ENCODE peak calls at places on chromosomes 3 and 15, in six cellular contexts. C is ovary, M is PC-3, X is progenitor cell of endocrine pancreas, K is AG10803, H is astrocyte of the spinal cord. L is an unnamed sample.

GRCh38 chr15:72078887-72079286 is 39.1 kb downstream of the MYO9A start:
- DNase-seq in H (no peak), C (no peak), M (no peak), K (no peak), X (no peak), L (no peak)

GRCh38 chr15:30001592-30001991 is 81.2 kb upstream of the GOLGA8J start:
- DNase-seq in C (no peak), H (no peak), X (no peak), M (no peak), K (no peak), L (peak)

GRCh38 chr15:67479781-67480180 is 41.1 kb upstream of the C15orf61 start:
- DNase-seq in H (peak), K (peak), M (no peak), C (no peak), X (no peak), L (no peak)

GRCh38 chr15:65418596-65418995 is 4.2 kb downstream of the IGDCC4 start:
- DNase-seq in C (no peak), M (no peak), X (no peak), K (no peak), H (no peak), L (no peak)

GRCh38 chr3:149703474-149703873 is 45.6 kb upstream of the WWTR1 start:
- DNase-seq in X (no peak), K (peak), H (no peak), M (no peak), C (peak), L (no peak)

GRCh38 chr3:133915685-133916639 is 20.3 kb upstream of the RAB6B start:
- DNase-seq in K (no peak), C (no peak), H (no peak), X (no peak), M (peak), L (no peak)

GRCh38 chr3:102712896-102713295 is 278.1 kb downstream of the ZPLD1 start:
- DNase-seq in K (no peak), X (no peak), C (no peak), M (no peak), H (no peak), L (no peak)

GRCh38 chr3:157360044-157360443 is 76.6 kb upstream of the PTX3 start:
- DNase-seq in M (peak), K (peak), X (no peak), C (no peak), H (peak), L (no peak)

GRCh38 chr15:58498821-58499580 is 67.2 kb downstream of the LIPC start:
- DNase-seq in M (no peak), K (peak), C (no peak), X (no peak), H (peak), L (no peak)

GRCh38 chr3:98565237-98565643 is 28.2 kb downstream of the CPOX start:
- DNase-seq in C (no peak), K (no peak), H (no peak), X (no peak), M (peak), L (no peak)

GRCh38 chr15:89963301-89964288 is 37.5 kb upstream of the ZNF710 start:
- DNase-seq in H (no peak), M (no peak), K (no peak), X (no peak), C (no peak), L (peak)

GRCh38 chr3:63961891-63962290 is 49.7 kb upstream of the SCAANT1 start:
- DNase-seq in K (no peak), C (no peak), H (peak), M (peak), X (no peak), L (no peak)

GRCh38 chr3:136787226-136787793 is 31.6 kb upstream of the SLC35G2 start:
- DNase-seq in M (no peak), X (no peak), C (no peak), K (peak), H (peak), L (no peak)

GRCh38 chr3:187063286-187064081 is 75.8 kb downstream of the RPL39L start:
- DNase-seq in K (no peak), C (no peak), X (no peak), H (peak), M (peak), L (no peak)

GRCh38 chr15:37009288-37009687 is 91.1 kb downstream of the MEIS2 start:
- DNase-seq in K (no peak), M (no peak), C (no peak), H (no peak), X (no peak), L (no peak)

GRCh38 chr3:18238721-18239331 is 186.3 kb downstream of the SATB1 start:
- DNase-seq in X (no peak), K (no peak), C (no peak), M (peak), H (peak), L (no peak)

GRCh38 chr3:189641776-189642175 is 10.6 kb downstream of the TP63 start:
- DNase-seq in K (no peak), H (no peak), C (no peak), M (peak), X (no peak), L (no peak)

GRCh38 chr3:99902091-99902490 is 84.4 kb downstream of the CMSS1 start:
- DNase-seq in K (peak), H (peak), X (no peak), M (peak), C (no peak), L (no peak)

GRCh38 chr3:8733332-8734094 is at the start of gene CAV3:
- DNase-seq in K (no peak), X (no peak), H (no peak), C (no peak), M (no peak), L (no peak)

GRCh38 chr15:70702584-70702983 is 60.8 kb downstream of the UACA start:
- DNase-seq in H (no peak), M (no peak), X (no peak), C (no peak), K (no peak), L (no peak)

GRCh38 chr15:51046799-51047449 is 47.8 kb downstream of the TNFAIP8L3 start:
- DNase-seq in C (peak), M (peak), X (no peak), K (peak), H (peak), L (no peak)

GRCh38 chr15:82624008-82624407 is 23.2 kb downstream of the CPEB1 start:
- DNase-seq in C (no peak), K (peak), M (peak), X (no peak), H (no peak), L (no peak)

GRCh38 chr15:87631093-87631492 is 625.4 kb downstream of the NTRK3 start:
- DNase-seq in C (no peak), X (no peak), M (peak), H (no peak), K (no peak), L (no peak)

GRCh38 chr3:2536575-2536974 is 437.9 kb downstream of the CNTN4 start:
- DNase-seq in K (no peak), M (no peak), C (no peak), X (no peak), H (no peak), L (no peak)

GRCh38 chr3:71721002-71721401 is 4.2 kb downstream of the EIF4E3 start:
- DNase-seq in H (no peak), M (no peak), X (no peak), C (no peak), K (no peak), L (no peak)

GRCh38 chr15:39783244-39783820 is 691 bp upstream of the FSIP1 start:
- DNase-seq in X (no peak), M (no peak), C (no peak), H (peak), K (no peak), L (no peak)

GRCh38 chr3:171548918-171549317 is 88.7 kb upstream of the TNIK start:
- DNase-seq in K (no peak), X (no peak), M (no peak), H (no peak), C (no peak), L (no peak)

GRCh38 chr15:43777293-43777819 is 590 bp upstream of the ELL3 start:
- DNase-seq in H (no peak), X (peak), M (peak), C (peak), K (peak), L (peak)

GRCh38 chr3:184558726-184559125 is 2.9 kb upstream of the EPHB3 start:
- DNase-seq in C (no peak), H (no peak), K (no peak), M (no peak), X (no peak), L (no peak)

GRCh38 chr3:197216169-197216860 is 82.1 kb downstream of the DLG1 start:
- DNase-seq in X (no peak), C (no peak), H (peak), M (peak), K (peak), L (no peak)

GRCh38 chr3:114627760-114628159 is 333.9 kb downstream of the TIGIT start:
- DNase-seq in X (no peak), K (peak), H (no peak), C (no peak), M (no peak), L (no peak)

GRCh38 chr15:37035349-37035748 is 65.0 kb downstream of the MEIS2 start:
- DNase-seq in X (no peak), K (peak), C (no peak), M (peak), H (no peak), L (no peak)

GRCh38 chr3:16890605-16891333 is 6.0 kb downstream of the PLCL2 start:
- DNase-seq in M (peak), X (no peak), H (peak), C (no peak), K (no peak), L (no peak)

GRCh38 chr15:87563840-87564239 is 692.7 kb downstream of the NTRK3 start:
- DNase-seq in M (no peak), C (no peak), K (no peak), X (no peak), H (no peak), L (no peak)

GRCh38 chr3:147614210-147614609 is 205.0 kb downstream of the ZIC1 start:
- DNase-seq in X (no peak), K (peak), H (peak), C (no peak), M (no peak), L (no peak)

GRCh38 chr3:117630885-117631284 is 921.3 kb downstream of the TUSC7 start:
- DNase-seq in X (no peak), M (no peak), C (no peak), H (peak), K (no peak), L (no peak)

GRCh38 chr3:129040579-129041300 is 19.8 kb upstream of the GP9 start:
- DNase-seq in M (no peak), K (no peak), H (no peak), X (no peak), C (no peak), L (no peak)
- TF ChIP-seq CTCF in M (no peak), K (no peak), H (no peak), X (no peak), C (no peak), L (no peak)

DNA sequence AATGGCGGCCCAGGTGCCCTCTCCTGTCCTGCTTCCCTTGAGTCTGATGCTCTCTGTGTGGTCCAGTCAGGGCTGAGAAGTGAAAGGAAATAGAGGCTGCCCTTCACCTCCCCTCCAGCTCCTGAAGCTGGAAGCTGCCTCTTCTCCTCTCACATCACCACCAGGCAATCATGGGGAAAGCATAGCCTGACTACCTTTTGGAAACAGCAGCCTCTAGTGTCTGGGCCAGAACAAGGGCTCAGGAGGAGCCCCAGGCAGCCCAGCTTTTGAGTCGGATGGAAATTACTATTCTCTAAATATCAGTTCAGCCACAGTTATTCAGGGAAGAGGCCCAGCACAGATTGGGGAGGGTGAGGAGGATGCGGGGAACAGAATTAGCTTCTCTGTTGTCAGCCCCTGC is 43.3 kb upstream of the CCDC174 start:
- DNase-seq in H (no peak), X (no peak), C (no peak), K (no peak), M (peak), L (no peak)
- TF ChIP-seq CTCF in H (no peak), X (no peak), C (no peak), K (peak), M (peak), L (no peak)

GRCh38 chr3:154952538-154952937 is 127.6 kb upstream of the MME start:
- DNase-seq in C (no peak), H (no peak), X (no peak), M (no peak), K (no peak), L (no peak)

GRCh38 chr3:154956815-154957214 is 123.3 kb upstream of the MME start:
- DNase-seq in M (no peak), H (no peak), C (no peak), K (peak), X (no peak), L (no peak)

GRCh38 chr3:154953538-154953937 is 126.6 kb upstream of the MME start:
- DNase-seq in K (no peak), H (no peak), M (no peak), X (no peak), C (no peak), L (no peak)

GRCh38 chr3:154955907-154956533 is 124.1 kb upstream of the MME start:
- DNase-seq in K (no peak), H (no peak), X (no peak), M (no peak), C (no peak), L (no peak)

GRCh38 chr3:154954750-154955149 is 125.4 kb upstream of the MME start:
- DNase-seq in X (no peak), K (peak), M (peak), H (peak), C (no peak), L (no peak)
- TF ChIP-seq CTCF in X (peak), K (peak), M (peak), H (peak), C (no peak), L (peak)

GRCh38 chr3:43161684-43162512 is 56.0 kb upstream of the POMGNT2 start:
- DNase-seq in H (peak), C (no peak), X (no peak), M (peak), K (peak), L (no peak)
- TF ChIP-seq CTCF in H (peak), C (no peak), X (peak), M (peak), K (peak), L (peak)

GRCh38 chr3:24196526-24196925 is 251.4 kb downstream of the NR1D2 start:
- DNase-seq in H (peak), M (peak), K (peak), X (no peak), C (no peak), L (no peak)

GRCh38 chr3:24199775-24200247 is 254.7 kb downstream of the NR1D2 start:
- DNase-seq in C (no peak), X (no peak), K (peak), M (no peak), H (peak), L (no peak)

GRCh38 chr3:24195504-24196230 is 250.6 kb downstream of the NR1D2 start:
- DNase-seq in K (peak), C (no peak), H (no peak), M (no peak), X (no peak), L (no peak)

GRCh38 chr3:24199305-24199704 is 254.2 kb downstream of the NR1D2 start:
- DNase-seq in M (no peak), K (no peak), H (no peak), C (no peak), X (no peak), L (no peak)

GRCh38 chr3:24197809-24198208 is 252.7 kb downstream of the NR1D2 start:
- DNase-seq in K (no peak), M (peak), C (no peak), X (no peak), H (no peak), L (no peak)
- TF ChIP-seq CTCF in K (no peak), M (peak), C (no peak), X (peak), H (no peak), L (no peak)

DNA sequence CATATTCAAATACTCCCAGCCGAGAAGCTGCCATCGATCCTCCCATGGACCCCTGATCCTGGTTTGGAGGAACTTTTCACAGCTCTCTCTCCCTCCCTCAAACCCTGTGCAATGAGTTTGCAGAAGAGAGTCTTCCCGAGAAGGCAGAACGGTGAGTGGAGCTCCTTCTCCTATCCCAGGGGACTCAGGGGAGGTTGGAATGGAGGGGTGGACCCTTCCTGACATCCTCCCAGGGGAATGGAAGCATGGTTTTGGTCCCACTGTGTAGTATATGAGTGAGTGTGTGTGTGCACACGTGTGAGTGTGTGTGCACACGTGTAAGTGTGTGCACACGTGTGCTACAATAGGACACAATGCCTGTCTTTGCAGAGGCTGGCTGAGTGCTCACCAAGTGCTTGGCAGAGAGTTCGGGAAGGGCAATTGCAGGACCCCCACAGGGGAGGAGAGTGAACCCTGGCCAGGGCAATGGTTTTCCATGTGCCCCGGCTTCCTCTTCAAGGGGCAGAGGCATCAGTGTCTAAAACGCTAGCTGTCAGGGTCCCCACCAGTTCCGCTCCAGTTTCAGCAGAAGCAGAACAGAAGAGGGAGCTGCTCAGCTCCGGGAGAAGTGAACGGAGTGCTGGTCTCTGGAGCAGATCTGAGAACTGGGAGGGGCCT is 13.8 kb upstream of the IL16 start:
- DNase-seq in H (no peak), C (no peak), X (no peak), M (no peak), K (no peak), L (no peak)
- TF ChIP-seq CTCF in H (no peak), C (no peak), X (no peak), M (no peak), K (peak), L (no peak)

GRCh38 chr3:152508705-152509104 is 240.0 kb downstream of the MBNL1 start:
- DNase-seq in X (no peak), C (no peak), K (no peak), H (no peak), M (peak), L (no peak)
- TF ChIP-seq CTCF in X (peak), C (peak), K (no peak), H (no peak), M (peak), L (no peak)

DNA sequence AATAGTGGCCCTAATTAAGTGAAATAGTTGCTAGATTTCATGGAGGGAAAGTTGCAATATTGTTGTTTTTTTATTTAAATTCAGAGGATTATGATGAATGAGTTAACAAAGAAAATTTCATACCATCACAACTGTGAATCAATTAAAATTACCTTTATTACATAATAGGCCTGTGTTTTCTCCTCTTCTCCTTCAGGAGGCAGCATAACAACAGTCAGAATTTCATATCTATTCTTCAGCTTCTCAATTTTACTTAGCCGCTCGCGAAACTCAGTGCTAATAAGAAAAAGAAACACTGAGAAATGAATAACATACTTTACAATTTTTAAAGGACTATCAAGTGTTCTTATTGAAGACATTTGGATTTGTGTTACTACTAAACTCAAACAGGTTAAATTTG is 29.4 kb downstream of the TTC14 start:
- DNase-seq in X (no peak), M (no peak), H (no peak), C (no peak), K (no peak), L (no peak)
- TF ChIP-seq CTCF in X (no peak), M (peak), H (no peak), C (no peak), K (peak), L (no peak)

GRCh38 chr3:124032881-124033359 is 41.0 kb upstream of the ROPN1 start:
- DNase-seq in K (peak), X (peak), C (peak), H (peak), M (peak), L (peak)
- TF ChIP-seq CTCF in K (peak), X (peak), C (peak), H (peak), M (peak), L (peak)

GRCh38 chr3:144774897-144775296 is 803.3 kb downstream of the DIPK2A start:
- DNase-seq in X (no peak), K (peak), H (no peak), C (no peak), M (no peak), L (no peak)
- TF ChIP-seq CTCF in X (no peak), K (no peak), H (no peak), C (no peak), M (no peak), L (no peak)